ENCODE peak calls at places on chromosomes 5 and 9, in nine cellular contexts. F is kidney; S is aorta; H is stimulated activated CD8-positive, alpha-beta memory T cell treated with anti-CD3 and anti-CD28 coated beads, Interleukin-15, amount 100 ng/mL, for 24 hours; P is H4; B is H9; D is GM13977; R is activated CD4-positive, alpha-beta T cell treated with anti-CD3 and anti-CD28 coated beads, Interleukin-2, amount 50 U/mL, for 48 hours; Q is activated CD8-positive, alpha-beta memory T cell treated with anti-CD3 and anti-CD28 coated beads, Interleukin-2, amount 10 ng/mL, durations not matched to agents 7 days and 5 days. G is an unnamed sample.

GRCh38 chr5:37735649-37736347 is 104.0 kb downstream of the GDNF start:
- DNase-seq in R (no peak), Q (no peak), B (no peak), S (no peak), H (no peak), D (no peak), F (no peak), P (no peak), G (no peak)

GRCh38 chr9:129587487-129588262 is 33.2 kb downstream of the C9orf50 start:
- DNase-seq in H (no peak), F (peak; percentile 83), S (no peak), B (peak; percentile 70), D (no peak), R (no peak), Q (no peak), P (no peak), G (no peak)

GRCh38 chr5:173094012-173094661 is 38.0 kb downstream of the CREBRF start:
- DNase-seq in H (no peak), P (no peak), S (no peak), Q (no peak), B (no peak), F (no peak), D (no peak), R (no peak), G (peak; percentile 90)

GRCh38 chr9:78567693-78568092 is 270.8 kb downstream of the PSAT1 start:
- DNase-seq in F (no peak), D (no peak), P (no peak), S (no peak), Q (no peak), H (no peak), R (no peak), B (no peak), G (no peak)

GRCh38 chr5:39040875-39041274 is 33.3 kb downstream of the RICTOR start:
- DNase-seq in Q (no peak), B (no peak), S (no peak), D (no peak), H (no peak), P (no peak), F (no peak), R (no peak), G (no peak)

GRCh38 chr5:11803436-11803835 is 100.8 kb downstream of the CTNND2 start:
- DNase-seq in S (no peak), P (no peak), D (no peak), F (no peak), R (no peak), H (no peak), B (no peak), Q (no peak), G (no peak)

GRCh38 chr9:111833941-111834340 is 39.2 kb upstream of the SHOC1 start:
- DNase-seq in F (no peak), P (no peak), R (no peak), H (no peak), S (no peak), D (no peak), B (no peak), Q (no peak), G (peak; percentile 65)

GRCh38 chr9:111610149-111610548 is 10.7 kb upstream of the PTGR1 start:
- DNase-seq in D (no peak), F (no peak), H (no peak), S (no peak), R (no peak), P (no peak), Q (no peak), B (no peak), G (no peak)

GRCh38 chr5:154756203-154756870 is 1.2 kb downstream of the LARP1 start:
- DNase-seq in D (no peak), H (no peak), F (peak; percentile 88), S (peak; percentile 73), Q (peak; percentile 63), P (no peak), R (peak; percentile 49), B (no peak), G (no peak)

GRCh38 chr9:92187989-92188714 is 72.9 kb upstream of the SPTLC1 start:
- DNase-seq in D (no peak), R (no peak), S (no peak), F (no peak), Q (no peak), B (no peak), P (no peak), H (no peak), G (no peak)

GRCh38 chr9:87685431-87685830 is 40.5 kb upstream of the CTSL start:
- DNase-seq in B (peak; percentile 22), R (no peak), H (no peak), F (no peak), S (no peak), D (no peak), Q (no peak), P (no peak), G (no peak)

GRCh38 chr5:76341935-76342334 is 61.1 kb upstream of the IQGAP2 start:
- DNase-seq in H (no peak), R (no peak), B (no peak), D (no peak), S (peak; percentile 49), P (no peak), F (no peak), Q (no peak), G (no peak)

GRCh38 chr5:68533571-68534051 is 318.1 kb downstream of the PIK3R1 start:
- DNase-seq in B (no peak), F (no peak), H (no peak), R (no peak), S (no peak), Q (no peak), D (no peak), P (no peak), G (no peak)

GRCh38 chr5:8585230-8586018 is 716.5 kb downstream of the MTRR start:
- DNase-seq in F (no peak), B (no peak), P (no peak), H (no peak), S (no peak), R (no peak), D (no peak), Q (no peak), G (peak; percentile 2)

GRCh38 chr5:38556115-38556598 is 289 bp downstream of the LIFR start:
- DNase-seq in Q (no peak), B (no peak), S (no peak), P (no peak), F (peak; percentile 81), R (no peak), H (no peak), D (no peak), G (no peak)

GRCh38 chr5:83586874-83587776 is 115.6 kb downstream of the VCAN start:
- DNase-seq in B (no peak), Q (no peak), H (no peak), P (no peak), R (no peak), F (no peak), D (no peak), S (no peak), G (peak; percentile 31)

GRCh38 chr5:173890195-173890951 is 2.2 kb downstream of the CPEB4 start:
- DNase-seq in P (peak; percentile 37), B (peak; percentile 39), R (no peak), Q (no peak), D (no peak), H (no peak), F (no peak), S (peak; percentile 66), G (peak; percentile 55)

GRCh38 chr5:173452098-173452497 is 123.9 kb upstream of the STC2 start:
- DNase-seq in H (no peak), B (no peak), Q (no peak), D (no peak), F (no peak), R (no peak), P (peak; percentile 44), S (peak; percentile 73), G (peak; percentile 86)

GRCh38 chr5:95759634-95760033 is 28.5 kb downstream of the RHOBTB3 start:
- DNase-seq in P (peak; percentile 79), F (no peak), D (no peak), B (no peak), Q (no peak), H (no peak), S (no peak), R (no peak), G (peak; percentile 47)

GRCh38 chr9:5846501-5846921 is 13.6 kb upstream of the ERMP1 start:
- DNase-seq in S (no peak), R (no peak), D (no peak), P (no peak), B (no peak), H (no peak), F (no peak), Q (no peak), G (peak; percentile 48)

G was measured in fibroblast of pulmonary artery.